ENCODE peak calls at places on chromosomes 7 and 10, in five cellular contexts. One of them, this sample, is unnamed.

GRCh38 chr7:29162577-29162976 is 16.2 kb upstream of the CPVL start:
- DNase-seq in choroid plexus epithelial cell: no peak
- DNase-seq in mammary epithelial cell: no peak
- DNase-seq in fibroblast of lung: no peak
- DNase-seq in A549: no peak
- DNase-seq in this sample: no peak

GRCh38 chr10:63710703-63711102 is 189.5 kb downstream of the REEP3 start:
- DNase-seq in choroid plexus epithelial cell: no peak
- DNase-seq in mammary epithelial cell: no peak
- DNase-seq in fibroblast of lung: no peak
- DNase-seq in A549: no peak
- DNase-seq in this sample: no peak

GRCh38 chr10:68954904-68955303 is 1.1 kb upstream of the DDX21 start:
- DNase-seq in choroid plexus epithelial cell: no peak
- DNase-seq in mammary epithelial cell: no peak
- DNase-seq in fibroblast of lung: no peak
- DNase-seq in A549: no peak
- DNase-seq in this sample: no peak

GRCh38 chr10:127279334-127279774 is 83.0 kb upstream of the INSYN2A start:
- DNase-seq in choroid plexus epithelial cell: no peak
- DNase-seq in mammary epithelial cell: no peak
- DNase-seq in fibroblast of lung: no peak
- DNase-seq in A549: no peak
- DNase-seq in this sample: no peak

GRCh38 chr10:18144928-18145327 is 4.7 kb downstream of the CACNB2 start:
- DNase-seq in choroid plexus epithelial cell: peak
- DNase-seq in mammary epithelial cell: no peak
- DNase-seq in fibroblast of lung: peak
- DNase-seq in A549: no peak
- DNase-seq in this sample: no peak

GRCh38 chr10:130141460-130141859 is 5.3 kb downstream of the GLRX3 start:
- DNase-seq in choroid plexus epithelial cell: peak
- DNase-seq in mammary epithelial cell: no peak
- DNase-seq in fibroblast of lung: peak
- DNase-seq in A549: no peak
- DNase-seq in this sample: no peak

GRCh38 chr7:155868955-155869783 is 56.9 kb upstream of the SHH start:
- DNase-seq in choroid plexus epithelial cell: no peak
- DNase-seq in mammary epithelial cell: no peak
- DNase-seq in fibroblast of lung: no peak
- DNase-seq in A549: no peak
- DNase-seq in this sample: no peak

GRCh38 chr10:133336131-133337078 is at the start of gene CALY:
- DNase-seq in choroid plexus epithelial cell: no peak
- DNase-seq in mammary epithelial cell: no peak
- DNase-seq in fibroblast of lung: no peak
- DNase-seq in A549: peak
- DNase-seq in this sample: no peak

GRCh38 chr10:60123172-60123571 is 216.8 kb upstream of the CCDC6 start:
- DNase-seq in choroid plexus epithelial cell: peak
- DNase-seq in mammary epithelial cell: peak
- DNase-seq in fibroblast of lung: peak
- DNase-seq in A549: no peak
- DNase-seq in this sample: peak

GRCh38 chr10:103861501-103861900 is 6.1 kb upstream of the SH3PXD2A start:
- DNase-seq in choroid plexus epithelial cell: no peak
- DNase-seq in mammary epithelial cell: peak
- DNase-seq in fibroblast of lung: peak
- DNase-seq in A549: no peak
- DNase-seq in this sample: no peak

GRCh38 chr10:18312385-18313145 is 172.3 kb downstream of the CACNB2 start:
- DNase-seq in choroid plexus epithelial cell: peak
- DNase-seq in mammary epithelial cell: peak
- DNase-seq in fibroblast of lung: peak
- DNase-seq in A549: peak
- DNase-seq in this sample: peak

GRCh38 chr10:5492322-5492855 is 7.0 kb downstream of the CALML5 start:
- DNase-seq in choroid plexus epithelial cell: no peak
- DNase-seq in mammary epithelial cell: no peak
- DNase-seq in fibroblast of lung: no peak
- DNase-seq in A549: no peak
- DNase-seq in this sample: no peak

GRCh38 chr7:122482212-122482611 is 177.7 kb upstream of the FEZF1 start:
- DNase-seq in choroid plexus epithelial cell: no peak
- DNase-seq in mammary epithelial cell: no peak
- DNase-seq in fibroblast of lung: no peak
- DNase-seq in A549: no peak
- DNase-seq in this sample: no peak

GRCh38 chr7:16739863-16740622 is 13.5 kb upstream of the TSPAN13 start:
- DNase-seq in choroid plexus epithelial cell: peak
- DNase-seq in mammary epithelial cell: peak
- DNase-seq in fibroblast of lung: peak
- DNase-seq in A549: peak
- DNase-seq in this sample: peak

GRCh38 chr10:5893321-5893720 is 3.3 kb downstream of the FBH1 start:
- DNase-seq in choroid plexus epithelial cell: no peak
- DNase-seq in mammary epithelial cell: no peak
- DNase-seq in fibroblast of lung: no peak
- DNase-seq in A549: no peak
- DNase-seq in this sample: no peak

GRCh38 chr10:101709359-101710063 is 14.5 kb upstream of the FBXW4 start:
- DNase-seq in choroid plexus epithelial cell: peak
- DNase-seq in mammary epithelial cell: no peak
- DNase-seq in fibroblast of lung: peak
- DNase-seq in A549: no peak
- DNase-seq in this sample: no peak

GRCh38 chr7:131970602-131971001 is 414.2 kb upstream of the PODXL start:
- DNase-seq in choroid plexus epithelial cell: no peak
- DNase-seq in mammary epithelial cell: no peak
- DNase-seq in fibroblast of lung: no peak
- DNase-seq in A549: no peak
- DNase-seq in this sample: no peak

GRCh38 chr7:20218261-20218660 is 1.1 kb upstream of the MACC1 start:
- DNase-seq in choroid plexus epithelial cell: no peak
- DNase-seq in mammary epithelial cell: peak
- DNase-seq in fibroblast of lung: no peak
- DNase-seq in A549: no peak
- DNase-seq in this sample: no peak

GRCh38 chr10:45354261-45354660 is 19.8 kb upstream of the ALOX5 start:
- DNase-seq in choroid plexus epithelial cell: no peak
- DNase-seq in mammary epithelial cell: peak
- DNase-seq in fibroblast of lung: no peak
- DNase-seq in A549: no peak
- DNase-seq in this sample: no peak

GRCh38 chr10:92747600-92747999 is 57.8 kb downstream of the HHEX start:
- DNase-seq in choroid plexus epithelial cell: no peak
- DNase-seq in mammary epithelial cell: no peak
- DNase-seq in fibroblast of lung: no peak
- DNase-seq in A549: no peak
- DNase-seq in this sample: no peak

GRCh38 chr7:64888901-64889685 is 14.0 kb upstream of the ZNF273 start:
- DNase-seq in choroid plexus epithelial cell: no peak
- DNase-seq in mammary epithelial cell: no peak
- DNase-seq in fibroblast of lung: peak
- DNase-seq in A549: no peak
- DNase-seq in this sample: no peak

GRCh38 chr7:38628630-38629385 is 2.4 kb downstream of the AMPH start:
- DNase-seq in choroid plexus epithelial cell: peak
- DNase-seq in mammary epithelial cell: no peak
- DNase-seq in fibroblast of lung: peak
- DNase-seq in A549: no peak
- DNase-seq in this sample: peak

GRCh38 chr10:84798333-84798732 is 469.9 kb downstream of the CCSER2 start:
- DNase-seq in choroid plexus epithelial cell: no peak
- DNase-seq in mammary epithelial cell: no peak
- DNase-seq in fibroblast of lung: no peak
- DNase-seq in A549: no peak
- DNase-seq in this sample: no peak

GRCh38 chr7:12436896-12437535 is 33.4 kb upstream of the VWDE start:
- DNase-seq in choroid plexus epithelial cell: peak
- DNase-seq in mammary epithelial cell: peak
- DNase-seq in fibroblast of lung: peak
- DNase-seq in A549: no peak
- DNase-seq in this sample: peak

GRCh38 chr10:78763651-78764395 is 304.9 kb upstream of the ZMIZ1 start:
- DNase-seq in choroid plexus epithelial cell: no peak
- DNase-seq in mammary epithelial cell: no peak
- DNase-seq in fibroblast of lung: peak
- DNase-seq in A549: no peak
- DNase-seq in this sample: no peak

GRCh38 chr7:1284743-1285458 is 52.2 kb downstream of the UNCX start:
- DNase-seq in choroid plexus epithelial cell: no peak
- DNase-seq in mammary epithelial cell: no peak
- DNase-seq in fibroblast of lung: no peak
- DNase-seq in A549: no peak
- DNase-seq in this sample: no peak

GRCh38 chr7:94276797-94277196 is 117.9 kb upstream of the COL1A2 start:
- DNase-seq in choroid plexus epithelial cell: peak
- DNase-seq in mammary epithelial cell: peak
- DNase-seq in fibroblast of lung: peak
- DNase-seq in A549: peak
- DNase-seq in this sample: no peak

GRCh38 chr7:70614237-70614984 is 517.5 kb upstream of the GALNT17 start:
- DNase-seq in choroid plexus epithelial cell: peak
- DNase-seq in mammary epithelial cell: peak
- DNase-seq in fibroblast of lung: peak
- DNase-seq in A549: no peak
- DNase-seq in this sample: peak

GRCh38 chr10:33352154-33352553 is 17.7 kb upstream of the NRP1 start:
- DNase-seq in choroid plexus epithelial cell: peak
- DNase-seq in mammary epithelial cell: peak
- DNase-seq in fibroblast of lung: peak
- DNase-seq in A549: no peak
- DNase-seq in this sample: peak

GRCh38 chr10:99534939-99535763 is 2.4 kb downstream of the NKX2-3 start:
- DNase-seq in choroid plexus epithelial cell: no peak
- DNase-seq in mammary epithelial cell: peak
- DNase-seq in fibroblast of lung: no peak
- DNase-seq in A549: no peak
- DNase-seq in this sample: no peak

GRCh38 chr7:28346972-28347371 is 65.3 kb upstream of the CREB5 start:
- DNase-seq in choroid plexus epithelial cell: no peak
- DNase-seq in mammary epithelial cell: no peak
- DNase-seq in fibroblast of lung: no peak
- DNase-seq in A549: no peak
- DNase-seq in this sample: no peak

GRCh38 chr7:118232837-118233236 is 8.3 kb downstream of the ANKRD7 start:
- DNase-seq in choroid plexus epithelial cell: peak
- DNase-seq in mammary epithelial cell: peak
- DNase-seq in fibroblast of lung: no peak
- DNase-seq in A549: no peak
- DNase-seq in this sample: no peak

GRCh38 chr7:11237742-11238141 is 264.1 kb downstream of the PHF14 start:
- DNase-seq in choroid plexus epithelial cell: no peak
- DNase-seq in mammary epithelial cell: no peak
- DNase-seq in fibroblast of lung: no peak
- DNase-seq in A549: no peak
- DNase-seq in this sample: no peak

GRCh38 chr7:99013266-99014112 is 130.4 kb downstream of the SMURF1 start:
- DNase-seq in choroid plexus epithelial cell: no peak
- DNase-seq in mammary epithelial cell: no peak
- DNase-seq in fibroblast of lung: no peak
- DNase-seq in A549: no peak
- DNase-seq in this sample: no peak

GRCh38 chr10:71354771-71355170 is 35.7 kb downstream of the SLC29A3 start:
- DNase-seq in choroid plexus epithelial cell: no peak
- DNase-seq in mammary epithelial cell: no peak
- DNase-seq in fibroblast of lung: no peak
- DNase-seq in A549: no peak
- DNase-seq in this sample: no peak
- H3K4me3 ChIP-seq in choroid plexus epithelial cell: no peak
- H3K4me3 ChIP-seq in mammary epithelial cell: no peak
- H3K4me3 ChIP-seq in fibroblast of lung: no peak
- H3K4me3 ChIP-seq in A549: no peak
- H3K4me3 ChIP-seq in this sample: no peak

GRCh38 chr7:113790025-113790424 is 128.8 kb downstream of the PPP1R3A start:
- DNase-seq in choroid plexus epithelial cell: no peak
- DNase-seq in mammary epithelial cell: no peak
- DNase-seq in fibroblast of lung: no peak
- DNase-seq in A549: no peak
- DNase-seq in this sample: no peak
- H3K4me3 ChIP-seq in choroid plexus epithelial cell: no peak
- H3K4me3 ChIP-seq in mammary epithelial cell: no peak
- H3K4me3 ChIP-seq in fibroblast of lung: no peak
- H3K4me3 ChIP-seq in A549: no peak
- H3K4me3 ChIP-seq in this sample: no peak

GRCh38 chr7:150322833-150323681 is at the start of the genes ACTR3C and LRRC61:
- DNase-seq in choroid plexus epithelial cell: peak
- DNase-seq in mammary epithelial cell: peak
- DNase-seq in fibroblast of lung: no peak
- DNase-seq in A549: no peak
- DNase-seq in this sample: no peak

GRCh38 chr7:150325901-150326300 is 2.6 kb upstream of the ACTR3C start:
- DNase-seq in choroid plexus epithelial cell: no peak
- DNase-seq in mammary epithelial cell: no peak
- DNase-seq in fibroblast of lung: no peak
- DNase-seq in A549: no peak
- DNase-seq in this sample: no peak

GRCh38 chr7:150325110-150325611 is 1.8 kb upstream of the ACTR3C start:
- DNase-seq in choroid plexus epithelial cell: peak
- DNase-seq in mammary epithelial cell: no peak
- DNase-seq in fibroblast of lung: peak
- DNase-seq in A549: no peak
- DNase-seq in this sample: no peak

GRCh38 chr7:150323682-150324365 is 479 bp upstream of the ACTR3C start:
- DNase-seq in choroid plexus epithelial cell: peak
- DNase-seq in mammary epithelial cell: no peak
- DNase-seq in fibroblast of lung: no peak
- DNase-seq in A549: no peak
- DNase-seq in this sample: no peak

GRCh38 chr7:150324366-150324961 is 1.1 kb upstream of the ACTR3C start:
- DNase-seq in choroid plexus epithelial cell: peak
- DNase-seq in mammary epithelial cell: no peak
- DNase-seq in fibroblast of lung: no peak
- DNase-seq in A549: no peak
- DNase-seq in this sample: no peak
- H3K4me3 ChIP-seq in choroid plexus epithelial cell: peak
- H3K4me3 ChIP-seq in mammary epithelial cell: no peak
- H3K4me3 ChIP-seq in fibroblast of lung: no peak
- H3K4me3 ChIP-seq in A549: no peak
- H3K4me3 ChIP-seq in this sample: no peak

DNA sequence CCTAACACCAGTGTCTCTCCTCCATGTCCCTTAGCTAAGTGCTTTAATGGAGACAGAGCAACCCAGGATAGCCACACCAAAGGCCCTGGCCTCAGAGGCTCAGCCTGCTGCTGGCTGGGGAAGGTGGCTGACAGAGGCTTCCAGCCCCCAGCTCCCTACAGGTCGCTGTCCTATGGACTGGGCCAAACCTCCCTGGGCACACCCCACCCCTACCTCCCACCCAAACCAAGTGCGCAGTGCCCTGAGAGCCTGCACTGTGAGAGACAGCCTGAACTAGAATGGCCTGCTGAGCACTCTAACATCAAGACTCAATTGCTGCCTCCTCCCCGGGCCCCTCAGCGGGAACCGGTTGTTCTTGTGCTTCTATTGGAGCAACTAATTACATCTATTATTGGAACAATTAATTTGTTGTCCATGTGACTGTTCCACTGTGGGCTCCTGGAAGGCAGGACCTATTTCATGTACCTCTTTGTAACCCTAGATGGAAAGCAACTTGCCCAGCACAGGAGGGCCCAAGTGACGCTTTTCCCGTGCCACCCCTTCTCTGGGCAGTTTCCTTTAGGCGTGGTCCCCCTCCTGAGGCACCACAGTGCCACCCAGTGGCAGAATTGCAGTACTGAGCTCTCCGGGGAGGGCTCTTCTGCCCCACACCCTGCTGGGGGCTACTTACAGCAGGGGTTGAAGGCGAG is 63.6 kb upstream of the WAPL start:
- DNase-seq in choroid plexus epithelial cell: peak
- DNase-seq in mammary epithelial cell: peak
- DNase-seq in fibroblast of lung: peak
- DNase-seq in A549: peak
- DNase-seq in this sample: no peak
- H3K4me3 ChIP-seq in choroid plexus epithelial cell: peak
- H3K4me3 ChIP-seq in mammary epithelial cell: no peak
- H3K4me3 ChIP-seq in fibroblast of lung: no peak
- H3K4me3 ChIP-seq in A549: no peak
- H3K4me3 ChIP-seq in this sample: no peak

This sample was measured in skeletal muscle cell.